ENCODE peak calls at places on chromosomes 3 and 15, in ten cellular contexts. T, Q, M, E, D, S, J, G, U and P are unnamed samples.

GRCh38 chr3:120227710-120228347 is 57.2 kb downstream of the GPR156 start:
- DNase-seq in D (no peak), S (no peak), G (no peak), T (no peak), E (no peak), J (no peak), M (no peak), U (no peak), Q (no peak), P (no peak)

GRCh38 chr3:168024537-168024941 is 71.2 kb downstream of the GOLIM4 start:
- DNase-seq in S (peak; percentile 92), M (peak; percentile 99), G (no peak), E (no peak), U (peak; percentile 93), J (no peak), D (peak; percentile 88), Q (no peak), T (no peak), P (peak; percentile 79)

GRCh38 chr3:24830230-24831152 is 335.8 kb upstream of the THRB start:
- DNase-seq in Q (no peak), J (no peak), E (no peak), T (no peak), D (peak; percentile 26), U (no peak), M (no peak), S (no peak), G (no peak), P (no peak)

GRCh38 chr3:106880206-106880605 is 497.0 kb upstream of the CCDC54 start:
- DNase-seq in U (no peak), J (no peak), M (no peak), G (no peak), T (no peak), Q (no peak), E (no peak), S (no peak), D (no peak), P (no peak)

GRCh38 chr15:37009288-37009687 is 91.1 kb downstream of the MEIS2 start:
- DNase-seq in M (no peak), S (no peak), Q (no peak), J (no peak), G (no peak), E (no peak), D (peak; percentile 9), T (no peak), U (no peak), P (no peak)

GRCh38 chr3:142987707-142988106 is 13.7 kb upstream of the U2SURP start:
- DNase-seq in Q (no peak), S (no peak), E (no peak), D (no peak), M (no peak), T (no peak), U (peak; percentile 42), J (no peak), G (no peak), P (no peak)

GRCh38 chr3:183537295-183537730 is 18.2 kb downstream of the KLHL6 start:
- DNase-seq in T (peak; percentile 46), D (peak; percentile 72), M (peak; percentile 99), S (no peak), G (no peak), E (no peak), U (peak; percentile 41), J (no peak), Q (peak; percentile 17), P (no peak)

GRCh38 chr3:13189639-13190375 is 116.6 kb upstream of the IQSEC1 start:
- DNase-seq in E (peak; percentile 20), D (peak; percentile 37), J (no peak), G (no peak), M (peak; percentile 84), Q (no peak), U (peak; percentile 84), T (no peak), S (peak; percentile 33), P (no peak)

GRCh38 chr3:190375671-190376070 is 12.3 kb upstream of the CLDN16 start:
- DNase-seq in S (no peak), T (no peak), D (no peak), M (no peak), J (no peak), Q (no peak), E (no peak), U (no peak), G (no peak), P (no peak)

GRCh38 chr3:45993421-45994027 is 2.1 kb downstream of the FYCO1 start:
- DNase-seq in G (no peak), J (no peak), Q (no peak), T (no peak), D (no peak), M (peak; percentile 18), U (no peak), S (no peak), E (no peak), P (no peak)

GRCh38 chr3:100260081-100260684 is 609 bp upstream of the TBC1D23 start:
- DNase-seq in E (no peak), Q (no peak), G (no peak), T (peak; percentile 70), D (peak; percentile 56), M (peak; percentile 33), U (no peak), J (peak; percentile 50), S (no peak), P (no peak)

GRCh38 chr3:10400050-10400748 is 79.3 kb upstream of the SEC13 start:
- DNase-seq in E (no peak), T (no peak), Q (no peak), J (no peak), S (no peak), D (no peak), G (no peak), M (no peak), U (no peak), P (no peak)

GRCh38 chr3:8734908-8735307 is 1.3 kb downstream of the CAV3 start:
- DNase-seq in E (no peak), J (no peak), S (no peak), Q (no peak), G (no peak), D (no peak), U (no peak), T (no peak), M (no peak), P (no peak)

GRCh38 chr3:149339931-149340309 is 6.5 kb upstream of the TM4SF18 start:
- DNase-seq in J (peak; percentile 60), M (peak; percentile 20), U (peak; percentile 100), S (peak; percentile 99), G (no peak), Q (peak; percentile 88), T (peak; percentile 85), D (peak; percentile 86), E (no peak), P (peak; percentile 99)

GRCh38 chr15:67199391-67199790 is 55.1 kb downstream of the AAGAB start:
- DNase-seq in Q (no peak), M (no peak), G (no peak), D (no peak), S (no peak), E (no peak), J (no peak), U (no peak), T (no peak), P (no peak)

GRCh38 chr3:9820944-9821343 is 10.9 kb downstream of the TTLL3 start:
- DNase-seq in E (peak; percentile 15), D (no peak), S (no peak), G (no peak), T (peak; percentile 1), Q (no peak), U (no peak), M (no peak), J (no peak), P (peak; percentile 18)

GRCh38 chr3:8458711-8459110 is 42.9 kb upstream of the LMCD1 start:
- DNase-seq in T (no peak), J (no peak), G (no peak), E (no peak), M (no peak), S (peak; percentile 26), Q (no peak), U (no peak), D (peak; percentile 83), P (peak; percentile 25)

GRCh38 chr15:75760689-75761435 is 48.2 kb upstream of the CSPG4 start:
- DNase-seq in G (no peak), M (no peak), T (no peak), U (no peak), Q (no peak), S (no peak), E (no peak), D (no peak), J (no peak), P (no peak)

GRCh38 chr3:192169332-192169915 is 557.9 kb downstream of the FGF12 start:
- DNase-seq in D (no peak), S (no peak), G (no peak), T (no peak), M (no peak), U (no peak), E (no peak), Q (no peak), J (no peak), P (peak; percentile 14)

GRCh38 chr3:151971814-151972579 is 98.6 kb downstream of the SUCNR1 start:
- DNase-seq in G (no peak), D (no peak), J (peak; percentile 37), T (no peak), M (no peak), Q (no peak), U (no peak), S (no peak), E (no peak), P (no peak)

GRCh38 chr3:9024341-9024740 is 61.1 kb upstream of the RAD18 start:
- DNase-seq in G (no peak), D (no peak), E (no peak), S (no peak), J (no peak), T (no peak), U (no peak), Q (no peak), M (no peak), P (no peak)

GRCh38 chr3:8499181-8499611 is 2.4 kb upstream of the LMCD1 start:
- DNase-seq in Q (no peak), U (no peak), D (no peak), M (no peak), E (no peak), J (no peak), S (no peak), T (no peak), G (no peak), P (peak; percentile 79)